ENCODE peak calls at places on chromosomes 4 and X, in eight cellular contexts. One of them, this sample, is unnamed.

GRCh38 chr4:20395160-20395773 is 143.6 kb downstream of the SLIT2 start:
- DNase-seq in astrocyte of the spinal cord: no peak
- DNase-seq in Peyer's patch: no peak
- DNase-seq in stomach: peak
- DNase-seq in fibroblast of the aortic adventitia: peak
- DNase-seq in heart left ventricle: no peak
- DNase-seq in fibroblast of lung: peak
- DNase-seq in astrocyte: no peak
- DNase-seq in this sample: peak

GRCh38 chr4:123568936-123569335 is 172.3 kb downstream of the SPRY1 start:
- DNase-seq in astrocyte of the spinal cord: no peak
- DNase-seq in astrocyte: no peak
- DNase-seq in Peyer's patch: no peak
- DNase-seq in heart left ventricle: no peak
- DNase-seq in fibroblast of lung: peak
- DNase-seq in fibroblast of the aortic adventitia: no peak
- DNase-seq in stomach: no peak
- DNase-seq in this sample: no peak

GRCh38 chr4:176261481-176261880 is 7.5 kb downstream of the ASB5 start:
- DNase-seq in astrocyte: no peak
- DNase-seq in stomach: no peak
- DNase-seq in Peyer's patch: no peak
- DNase-seq in heart left ventricle: no peak
- DNase-seq in fibroblast of lung: no peak
- DNase-seq in astrocyte of the spinal cord: no peak
- DNase-seq in fibroblast of the aortic adventitia: no peak
- DNase-seq in this sample: peak

GRCh38 chr4:128393111-128393704 is 105.6 kb upstream of the PGRMC2 start:
- DNase-seq in Peyer's patch: no peak
- DNase-seq in stomach: no peak
- DNase-seq in heart left ventricle: no peak
- DNase-seq in fibroblast of lung: peak
- DNase-seq in fibroblast of the aortic adventitia: peak
- DNase-seq in astrocyte of the spinal cord: peak
- DNase-seq in astrocyte: peak
- DNase-seq in this sample: peak

GRCh38 chr4:159106636-159107035 is 3.8 kb downstream of the RAPGEF2 start:
- DNase-seq in astrocyte of the spinal cord: peak
- DNase-seq in fibroblast of the aortic adventitia: no peak
- DNase-seq in Peyer's patch: no peak
- DNase-seq in fibroblast of lung: peak
- DNase-seq in heart left ventricle: no peak
- DNase-seq in astrocyte: peak
- DNase-seq in stomach: no peak
- DNase-seq in this sample: peak

GRCh38 chr4:149370002-149370401 is 445.6 kb downstream of the IQCM start:
- DNase-seq in Peyer's patch: no peak
- DNase-seq in stomach: no peak
- DNase-seq in astrocyte of the spinal cord: no peak
- DNase-seq in astrocyte: peak
- DNase-seq in heart left ventricle: no peak
- DNase-seq in fibroblast of the aortic adventitia: no peak
- DNase-seq in fibroblast of lung: peak
- DNase-seq in this sample: no peak

GRCh38 chr4:57043304-57044251 is 64.9 kb downstream of the POLR2B start:
- DNase-seq in heart left ventricle: peak
- DNase-seq in fibroblast of lung: peak
- DNase-seq in astrocyte: peak
- DNase-seq in astrocyte of the spinal cord: peak
- DNase-seq in fibroblast of the aortic adventitia: peak
- DNase-seq in Peyer's patch: no peak
- DNase-seq in stomach: no peak
- DNase-seq in this sample: peak

GRCh38 chrX:20007962-20008633 is 17.2 kb upstream of the BCLAF3 start:
- DNase-seq in Peyer's patch: no peak
- DNase-seq in fibroblast of lung: no peak
- DNase-seq in fibroblast of the aortic adventitia: no peak
- DNase-seq in astrocyte: no peak
- DNase-seq in stomach: no peak
- DNase-seq in astrocyte of the spinal cord: no peak
- DNase-seq in heart left ventricle: no peak
- DNase-seq in this sample: no peak

GRCh38 chr4:128358231-128358902 is 70.8 kb upstream of the PGRMC2 start:
- DNase-seq in fibroblast of lung: peak
- DNase-seq in stomach: no peak
- DNase-seq in Peyer's patch: no peak
- DNase-seq in heart left ventricle: peak
- DNase-seq in astrocyte of the spinal cord: peak
- DNase-seq in fibroblast of the aortic adventitia: peak
- DNase-seq in astrocyte: peak
- DNase-seq in this sample: peak

GRCh38 chrX:75155454-75155829 is 641 bp downstream of the ABCB7 start:
- DNase-seq in heart left ventricle: no peak
- DNase-seq in astrocyte: no peak
- DNase-seq in astrocyte of the spinal cord: peak
- DNase-seq in fibroblast of the aortic adventitia: peak
- DNase-seq in fibroblast of lung: peak
- DNase-seq in stomach: no peak
- DNase-seq in Peyer's patch: no peak
- DNase-seq in this sample: peak

GRCh38 chr4:142440093-142440492 is 406.0 kb downstream of the INPP4B start:
- DNase-seq in fibroblast of the aortic adventitia: no peak
- DNase-seq in heart left ventricle: no peak
- DNase-seq in astrocyte: peak
- DNase-seq in astrocyte of the spinal cord: no peak
- DNase-seq in stomach: no peak
- DNase-seq in Peyer's patch: no peak
- DNase-seq in fibroblast of lung: peak
- DNase-seq in this sample: no peak

GRCh38 chr4:75844151-75844662 is 58.0 kb downstream of the PPEF2 start:
- DNase-seq in heart left ventricle: no peak
- DNase-seq in fibroblast of the aortic adventitia: peak
- DNase-seq in Peyer's patch: no peak
- DNase-seq in fibroblast of lung: peak
- DNase-seq in astrocyte of the spinal cord: peak
- DNase-seq in astrocyte: peak
- DNase-seq in stomach: no peak
- DNase-seq in this sample: peak

GRCh38 chr4:122625156-122625555 is 4.3 kb upstream of the IL21 start:
- DNase-seq in stomach: no peak
- DNase-seq in heart left ventricle: no peak
- DNase-seq in astrocyte: no peak
- DNase-seq in fibroblast of lung: peak
- DNase-seq in astrocyte of the spinal cord: no peak
- DNase-seq in fibroblast of the aortic adventitia: peak
- DNase-seq in Peyer's patch: no peak
- DNase-seq in this sample: peak

GRCh38 chr4:89836897-89837384 is at the start of gene SNCA:
- DNase-seq in stomach: peak
- DNase-seq in heart left ventricle: peak
- DNase-seq in fibroblast of the aortic adventitia: no peak
- DNase-seq in Peyer's patch: no peak
- DNase-seq in astrocyte: peak
- DNase-seq in astrocyte of the spinal cord: peak
- DNase-seq in fibroblast of lung: peak
- DNase-seq in this sample: peak

DNA sequence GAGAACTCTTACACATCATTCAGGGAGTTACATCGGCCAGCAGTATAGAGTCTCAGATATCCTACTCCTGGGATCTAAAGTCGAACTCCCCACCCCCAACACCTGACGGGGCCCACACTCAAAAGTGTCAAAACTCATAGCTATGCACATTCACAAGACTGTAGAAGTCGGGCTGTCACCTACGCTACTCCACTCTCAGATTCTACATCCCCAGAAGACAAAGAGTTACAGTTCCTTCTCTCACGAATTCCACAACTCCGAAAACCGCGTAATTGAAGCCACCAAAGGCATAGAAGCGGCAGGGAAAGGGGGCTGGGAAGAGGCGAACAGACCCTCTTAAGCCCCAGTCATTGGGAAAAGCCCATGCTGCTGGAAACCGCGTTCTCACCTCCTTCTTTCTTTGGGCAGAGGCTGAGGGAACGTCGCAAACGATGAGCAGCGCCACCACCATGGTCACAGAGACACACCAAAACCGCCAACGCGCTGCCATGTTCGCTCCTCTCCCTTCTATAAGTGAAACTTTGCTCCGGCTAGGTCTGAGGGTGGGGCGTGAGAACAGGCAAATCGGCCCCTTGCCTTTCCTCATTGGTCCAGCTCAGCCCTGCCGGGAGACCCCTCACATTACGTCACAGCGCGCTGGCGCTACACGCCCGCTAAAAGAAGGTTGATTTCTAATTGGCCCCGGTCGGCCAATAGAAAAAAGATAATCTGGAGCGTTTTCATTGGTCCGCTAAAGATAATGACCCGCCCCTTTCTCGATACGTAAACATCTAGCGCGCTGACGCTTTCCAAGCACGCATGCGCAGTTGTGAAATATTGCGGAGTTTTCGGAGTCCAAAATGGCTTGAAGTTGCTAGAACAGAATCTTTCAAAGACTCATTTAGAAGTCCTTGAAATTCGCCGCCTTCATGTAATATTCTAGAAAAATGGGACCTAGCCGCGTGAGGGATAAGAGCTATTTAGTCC is at the start of gene MAGT1:
- DNase-seq in heart left ventricle: peak
- DNase-seq in astrocyte of the spinal cord: peak
- DNase-seq in fibroblast of lung: peak
- DNase-seq in fibroblast of the aortic adventitia: peak
- DNase-seq in astrocyte: peak
- DNase-seq in stomach: peak
- DNase-seq in Peyer's patch: peak
- DNase-seq in this sample: peak
- H3K4me3 ChIP-seq in heart left ventricle: peak
- H3K4me3 ChIP-seq in astrocyte of the spinal cord: peak
- H3K4me3 ChIP-seq in fibroblast of lung: peak
- H3K4me3 ChIP-seq in fibroblast of the aortic adventitia: peak
- H3K4me3 ChIP-seq in astrocyte: peak
- H3K4me3 ChIP-seq in stomach: peak
- H3K4me3 ChIP-seq in Peyer's patch: peak
- H3K4me3 ChIP-seq in this sample: peak

DNA sequence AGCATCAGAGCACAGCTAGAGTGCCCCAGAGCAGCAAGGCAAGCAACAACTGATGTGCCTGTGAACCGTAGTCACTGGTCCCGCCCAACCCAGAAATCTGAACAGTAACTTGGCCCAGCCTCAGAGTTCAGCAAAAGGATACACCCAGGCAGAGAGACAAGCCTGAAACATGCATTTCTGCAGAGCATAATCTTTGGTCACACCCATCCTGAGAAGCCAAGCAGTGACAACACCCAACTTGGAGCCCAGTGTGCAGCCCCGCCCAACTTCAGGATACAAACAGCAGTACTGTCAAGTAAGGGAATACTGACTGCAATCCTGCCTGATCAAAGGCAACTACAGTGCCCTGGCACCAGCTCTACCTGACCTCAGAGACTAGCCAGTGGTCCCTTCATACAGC is 78.9 kb downstream of the CCDC160 start:
- DNase-seq in fibroblast of the aortic adventitia: peak
- DNase-seq in fibroblast of lung: no peak
- DNase-seq in Peyer's patch: no peak
- DNase-seq in heart left ventricle: no peak
- DNase-seq in stomach: no peak
- DNase-seq in astrocyte of the spinal cord: no peak
- DNase-seq in astrocyte: no peak
- DNase-seq in this sample: no peak
- TF ChIP-seq CTCF in fibroblast of the aortic adventitia: no peak
- TF ChIP-seq CTCF in fibroblast of lung: no peak
- TF ChIP-seq CTCF in Peyer's patch: no peak
- TF ChIP-seq CTCF in heart left ventricle: no peak
- TF ChIP-seq CTCF in stomach: no peak
- TF ChIP-seq CTCF in astrocyte of the spinal cord: no peak
- TF ChIP-seq CTCF in astrocyte: no peak
- TF ChIP-seq CTCF in this sample: no peak

GRCh38 chrX:11064851-11065600 is 46.1 kb upstream of the HCCS start:
- DNase-seq in stomach: no peak
- DNase-seq in fibroblast of the aortic adventitia: peak
- DNase-seq in Peyer's patch: no peak
- DNase-seq in heart left ventricle: no peak
- DNase-seq in astrocyte: peak
- DNase-seq in fibroblast of lung: peak
- DNase-seq in astrocyte of the spinal cord: peak
- DNase-seq in this sample: peak
- H3K4me3 ChIP-seq in stomach: no peak
- H3K4me3 ChIP-seq in fibroblast of the aortic adventitia: no peak
- H3K4me3 ChIP-seq in Peyer's patch: no peak
- H3K4me3 ChIP-seq in heart left ventricle: no peak
- H3K4me3 ChIP-seq in astrocyte: peak
- H3K4me3 ChIP-seq in fibroblast of lung: no peak
- H3K4me3 ChIP-seq in astrocyte of the spinal cord: no peak
- H3K4me3 ChIP-seq in this sample: no peak

GRCh38 chr4:12852338-12853307 is 631.5 kb downstream of the RAB28 start:
- DNase-seq in Peyer's patch: no peak
- DNase-seq in heart left ventricle: peak
- DNase-seq in fibroblast of lung: peak
- DNase-seq in astrocyte of the spinal cord: peak
- DNase-seq in astrocyte: peak
- DNase-seq in stomach: no peak
- DNase-seq in fibroblast of the aortic adventitia: peak
- DNase-seq in this sample: peak
- TF ChIP-seq CTCF in Peyer's patch: no peak
- TF ChIP-seq CTCF in heart left ventricle: peak
- TF ChIP-seq CTCF in fibroblast of lung: peak
- TF ChIP-seq CTCF in astrocyte of the spinal cord: peak
- TF ChIP-seq CTCF in astrocyte: peak
- TF ChIP-seq CTCF in stomach: no peak
- TF ChIP-seq CTCF in fibroblast of the aortic adventitia: peak
- TF ChIP-seq CTCF in this sample: peak

GRCh38 chrX:49878128-49878833 is 1.0 kb upstream of the USP27X start:
- DNase-seq in astrocyte of the spinal cord: no peak
- DNase-seq in fibroblast of the aortic adventitia: no peak
- DNase-seq in astrocyte: no peak
- DNase-seq in fibroblast of lung: no peak
- DNase-seq in heart left ventricle: no peak
- DNase-seq in Peyer's patch: no peak
- DNase-seq in stomach: no peak
- DNase-seq in this sample: no peak
- H3K4me3 ChIP-seq in astrocyte of the spinal cord: peak
- H3K4me3 ChIP-seq in fibroblast of the aortic adventitia: peak
- H3K4me3 ChIP-seq in astrocyte: peak
- H3K4me3 ChIP-seq in fibroblast of lung: peak
- H3K4me3 ChIP-seq in heart left ventricle: peak
- H3K4me3 ChIP-seq in Peyer's patch: peak
- H3K4me3 ChIP-seq in stomach: peak
- H3K4me3 ChIP-seq in this sample: peak

This sample was measured in fibroblast of mammary gland.